ENCODE peak calls at places on chromosomes 7 and 10, in nine cellular contexts. One of them, this sample, is unnamed.

GRCh38 chr10:88702848-88703597 is 3.0 kb upstream of the LIPK start:
- DNase-seq in M059J: peak
- DNase-seq in spleen: no peak
- DNase-seq in Right ventricle myocardium inferior: no peak
- DNase-seq in activated T-helper 1 cell treated with Interleukin-2 at 50 U/mL for 16 hours: no peak
- DNase-seq in stimulated activated CD8-positive, alpha-beta memory T cell treated with anti-CD3 and anti-CD28 coated beads, Interleukin-7, amount 100 ng/mL, for 1 hour: no peak
- DNase-seq in HTR-8/SVneo: no peak
- DNase-seq in SJSA1: no peak
- DNase-seq in MCF 10A: peak
- DNase-seq in this sample: peak

GRCh38 chr10:46524471-46525176 is 31.8 kb downstream of the GPRIN2 start:
- DNase-seq in M059J: peak
- DNase-seq in spleen: peak
- DNase-seq in Right ventricle myocardium inferior: peak
- DNase-seq in activated T-helper 1 cell treated with Interleukin-2 at 50 U/mL for 16 hours: no peak
- DNase-seq in stimulated activated CD8-positive, alpha-beta memory T cell treated with anti-CD3 and anti-CD28 coated beads, Interleukin-7, amount 100 ng/mL, for 1 hour: no peak
- DNase-seq in HTR-8/SVneo: peak
- DNase-seq in SJSA1: peak
- DNase-seq in MCF 10A: peak
- DNase-seq in this sample: peak

GRCh38 chr7:88401009-88401623 is 94.4 kb upstream of the STEAP4 start:
- DNase-seq in M059J: peak
- DNase-seq in spleen: no peak
- DNase-seq in Right ventricle myocardium inferior: no peak
- DNase-seq in activated T-helper 1 cell treated with Interleukin-2 at 50 U/mL for 16 hours: no peak
- DNase-seq in stimulated activated CD8-positive, alpha-beta memory T cell treated with anti-CD3 and anti-CD28 coated beads, Interleukin-7, amount 100 ng/mL, for 1 hour: no peak
- DNase-seq in HTR-8/SVneo: no peak
- DNase-seq in SJSA1: no peak
- DNase-seq in MCF 10A: peak
- DNase-seq in this sample: peak

GRCh38 chr7:112572669-112573301 is 92.0 kb downstream of the LSMEM1 start:
- DNase-seq in M059J: peak
- DNase-seq in spleen: no peak
- DNase-seq in Right ventricle myocardium inferior: no peak
- DNase-seq in activated T-helper 1 cell treated with Interleukin-2 at 50 U/mL for 16 hours: no peak
- DNase-seq in stimulated activated CD8-positive, alpha-beta memory T cell treated with anti-CD3 and anti-CD28 coated beads, Interleukin-7, amount 100 ng/mL, for 1 hour: no peak
- DNase-seq in HTR-8/SVneo: no peak
- DNase-seq in SJSA1: no peak
- DNase-seq in MCF 10A: peak
- DNase-seq in this sample: no peak

GRCh38 chr7:92643821-92644220 is 53.6 kb upstream of the FAM133B start:
- DNase-seq in M059J: no peak
- DNase-seq in spleen: no peak
- DNase-seq in Right ventricle myocardium inferior: no peak
- DNase-seq in activated T-helper 1 cell treated with Interleukin-2 at 50 U/mL for 16 hours: no peak
- DNase-seq in stimulated activated CD8-positive, alpha-beta memory T cell treated with anti-CD3 and anti-CD28 coated beads, Interleukin-7, amount 100 ng/mL, for 1 hour: no peak
- DNase-seq in HTR-8/SVneo: no peak
- DNase-seq in SJSA1: no peak
- DNase-seq in MCF 10A: no peak
- DNase-seq in this sample: no peak

GRCh38 chr7:142795339-142795863 is 24.6 kb downstream of the PRSS2 start:
- DNase-seq in M059J: peak
- DNase-seq in spleen: peak
- DNase-seq in Right ventricle myocardium inferior: no peak
- DNase-seq in activated T-helper 1 cell treated with Interleukin-2 at 50 U/mL for 16 hours: peak
- DNase-seq in stimulated activated CD8-positive, alpha-beta memory T cell treated with anti-CD3 and anti-CD28 coated beads, Interleukin-7, amount 100 ng/mL, for 1 hour: peak
- DNase-seq in HTR-8/SVneo: no peak
- DNase-seq in SJSA1: no peak
- DNase-seq in MCF 10A: no peak
- DNase-seq in this sample: no peak

GRCh38 chr7:120033114-120033513 is 239.9 kb upstream of the KCND2 start:
- DNase-seq in M059J: peak
- DNase-seq in spleen: no peak
- DNase-seq in Right ventricle myocardium inferior: no peak
- DNase-seq in activated T-helper 1 cell treated with Interleukin-2 at 50 U/mL for 16 hours: no peak
- DNase-seq in stimulated activated CD8-positive, alpha-beta memory T cell treated with anti-CD3 and anti-CD28 coated beads, Interleukin-7, amount 100 ng/mL, for 1 hour: no peak
- DNase-seq in HTR-8/SVneo: no peak
- DNase-seq in SJSA1: no peak
- DNase-seq in MCF 10A: no peak
- DNase-seq in this sample: peak

GRCh38 chr10:48536916-48537890 is 67.7 kb downstream of the ARHGAP22 start:
- DNase-seq in M059J: no peak
- DNase-seq in spleen: peak
- DNase-seq in Right ventricle myocardium inferior: no peak
- DNase-seq in activated T-helper 1 cell treated with Interleukin-2 at 50 U/mL for 16 hours: no peak
- DNase-seq in stimulated activated CD8-positive, alpha-beta memory T cell treated with anti-CD3 and anti-CD28 coated beads, Interleukin-7, amount 100 ng/mL, for 1 hour: no peak
- DNase-seq in HTR-8/SVneo: no peak
- DNase-seq in SJSA1: no peak
- DNase-seq in MCF 10A: no peak
- DNase-seq in this sample: no peak

GRCh38 chr7:44415510-44415909 is 74.9 kb downstream of the NUDCD3 start:
- DNase-seq in M059J: peak
- DNase-seq in spleen: no peak
- DNase-seq in Right ventricle myocardium inferior: no peak
- DNase-seq in activated T-helper 1 cell treated with Interleukin-2 at 50 U/mL for 16 hours: no peak
- DNase-seq in stimulated activated CD8-positive, alpha-beta memory T cell treated with anti-CD3 and anti-CD28 coated beads, Interleukin-7, amount 100 ng/mL, for 1 hour: no peak
- DNase-seq in HTR-8/SVneo: no peak
- DNase-seq in SJSA1: no peak
- DNase-seq in MCF 10A: no peak
- DNase-seq in this sample: no peak

GRCh38 chr7:45584261-45585210 is 10.4 kb downstream of the ADCY1 start:
- DNase-seq in M059J: no peak
- DNase-seq in spleen: peak
- DNase-seq in Right ventricle myocardium inferior: no peak
- DNase-seq in activated T-helper 1 cell treated with Interleukin-2 at 50 U/mL for 16 hours: no peak
- DNase-seq in stimulated activated CD8-positive, alpha-beta memory T cell treated with anti-CD3 and anti-CD28 coated beads, Interleukin-7, amount 100 ng/mL, for 1 hour: no peak
- DNase-seq in HTR-8/SVneo: no peak
- DNase-seq in SJSA1: no peak
- DNase-seq in MCF 10A: no peak
- DNase-seq in this sample: no peak

GRCh38 chr7:28681693-28682092 is 269.4 kb downstream of the CREB5 start:
- DNase-seq in M059J: no peak
- DNase-seq in spleen: no peak
- DNase-seq in Right ventricle myocardium inferior: no peak
- DNase-seq in activated T-helper 1 cell treated with Interleukin-2 at 50 U/mL for 16 hours: no peak
- DNase-seq in stimulated activated CD8-positive, alpha-beta memory T cell treated with anti-CD3 and anti-CD28 coated beads, Interleukin-7, amount 100 ng/mL, for 1 hour: no peak
- DNase-seq in HTR-8/SVneo: no peak
- DNase-seq in SJSA1: no peak
- DNase-seq in MCF 10A: no peak
- DNase-seq in this sample: no peak

GRCh38 chr10:13857465-13857864 is 270.7 kb downstream of the PRPF18 start:
- DNase-seq in M059J: no peak
- DNase-seq in spleen: no peak
- DNase-seq in Right ventricle myocardium inferior: no peak
- DNase-seq in activated T-helper 1 cell treated with Interleukin-2 at 50 U/mL for 16 hours: no peak
- DNase-seq in stimulated activated CD8-positive, alpha-beta memory T cell treated with anti-CD3 and anti-CD28 coated beads, Interleukin-7, amount 100 ng/mL, for 1 hour: no peak
- DNase-seq in HTR-8/SVneo: no peak
- DNase-seq in SJSA1: no peak
- DNase-seq in MCF 10A: no peak
- DNase-seq in this sample: no peak

GRCh38 chr10:129949411-129950335 is 14.4 kb downstream of the EBF3 start:
- DNase-seq in M059J: no peak
- DNase-seq in spleen: peak
- DNase-seq in Right ventricle myocardium inferior: peak
- DNase-seq in activated T-helper 1 cell treated with Interleukin-2 at 50 U/mL for 16 hours: no peak
- DNase-seq in stimulated activated CD8-positive, alpha-beta memory T cell treated with anti-CD3 and anti-CD28 coated beads, Interleukin-7, amount 100 ng/mL, for 1 hour: no peak
- DNase-seq in HTR-8/SVneo: no peak
- DNase-seq in SJSA1: no peak
- DNase-seq in MCF 10A: no peak
- DNase-seq in this sample: peak

This sample was measured in H4.